ENCODE peak calls at places on chromosomes 12 and 14, in ten cellular contexts. One of them, this sample, is unnamed.
A peak's percentile ranks its signal among the peaks of the same experiment; 100 is the strongest.

GRCh38 chr12:31589896-31590729 is 823 bp downstream of the DENND5B start:
- DNase-seq in right lobe of liver: peak; percentile 95
- DNase-seq in heart left ventricle: peak; percentile 72
- DNase-seq in mammary epithelial cell: peak; percentile 52
- DNase-seq in brain microvascular endothelial cell: peak; percentile 44
- DNase-seq in PC-9: peak; percentile 40
- DNase-seq in cardiac fibroblast: peak; percentile 73
- DNase-seq in A549: peak; percentile 81
- DNase-seq in MM.1S: peak; percentile 57
- DNase-seq in body of pancreas: peak; percentile 80
- DNase-seq in this sample: peak; percentile 61

GRCh38 chr12:112906712-112907414 is at the start of gene OAS1:
- DNase-seq in brain microvascular endothelial cell: peak; percentile 55
- DNase-seq in heart left ventricle: peak; percentile 32
- DNase-seq in right lobe of liver: peak; percentile 78
- DNase-seq in cardiac fibroblast: peak; percentile 50
- DNase-seq in body of pancreas: no peak
- DNase-seq in PC-9: peak; percentile 73
- DNase-seq in A549: peak; percentile 79
- DNase-seq in MM.1S: peak; percentile 74
- DNase-seq in mammary epithelial cell: peak; percentile 61
- DNase-seq in this sample: peak; percentile 17

GRCh38 chr12:51000245-51000644 is 25.9 kb downstream of the SLC11A2 start:
- DNase-seq in heart left ventricle: no peak
- DNase-seq in brain microvascular endothelial cell: peak; percentile 33
- DNase-seq in MM.1S: no peak
- DNase-seq in A549: peak; percentile 33
- DNase-seq in mammary epithelial cell: peak; percentile 76
- DNase-seq in body of pancreas: no peak
- DNase-seq in right lobe of liver: no peak
- DNase-seq in PC-9: peak; percentile 35
- DNase-seq in cardiac fibroblast: peak; percentile 51
- DNase-seq in this sample: peak; percentile 75

GRCh38 chr12:14619731-14620501 is 52.2 kb upstream of the PLBD1 start:
- DNase-seq in brain microvascular endothelial cell: no peak
- DNase-seq in cardiac fibroblast: no peak
- DNase-seq in heart left ventricle: no peak
- DNase-seq in body of pancreas: peak; percentile 24
- DNase-seq in right lobe of liver: no peak
- DNase-seq in PC-9: no peak
- DNase-seq in mammary epithelial cell: no peak
- DNase-seq in A549: no peak
- DNase-seq in MM.1S: no peak
- DNase-seq in this sample: no peak

GRCh38 chr12:62631531-62632520 is 165.2 kb downstream of the MON2 start:
- DNase-seq in cardiac fibroblast: peak; percentile 84
- DNase-seq in mammary epithelial cell: peak; percentile 44
- DNase-seq in PC-9: peak; percentile 57
- DNase-seq in heart left ventricle: peak; percentile 67
- DNase-seq in body of pancreas: peak; percentile 48
- DNase-seq in A549: peak; percentile 68
- DNase-seq in brain microvascular endothelial cell: peak; percentile 81
- DNase-seq in right lobe of liver: peak; percentile 80
- DNase-seq in MM.1S: no peak
- DNase-seq in this sample: peak; percentile 96

GRCh38 chr14:22664261-22664660 is 20.1 kb upstream of the OR6J1 start:
- DNase-seq in MM.1S: no peak
- DNase-seq in PC-9: peak; percentile 33
- DNase-seq in mammary epithelial cell: no peak
- DNase-seq in heart left ventricle: no peak
- DNase-seq in brain microvascular endothelial cell: no peak
- DNase-seq in right lobe of liver: no peak
- DNase-seq in A549: peak; percentile 57
- DNase-seq in body of pancreas: no peak
- DNase-seq in cardiac fibroblast: peak; percentile 79
- DNase-seq in this sample: no peak

GRCh38 chr12:16568873-16569272 is 37.1 kb downstream of the LMO3 start:
- DNase-seq in body of pancreas: no peak
- DNase-seq in cardiac fibroblast: peak; percentile 62
- DNase-seq in heart left ventricle: no peak
- DNase-seq in right lobe of liver: no peak
- DNase-seq in brain microvascular endothelial cell: no peak
- DNase-seq in PC-9: no peak
- DNase-seq in mammary epithelial cell: peak; percentile 81
- DNase-seq in A549: no peak
- DNase-seq in MM.1S: no peak
- DNase-seq in this sample: no peak

GRCh38 chr12:77151030-77151429 is 85.7 kb upstream of the E2F7 start:
- DNase-seq in A549: no peak
- DNase-seq in right lobe of liver: no peak
- DNase-seq in body of pancreas: no peak
- DNase-seq in cardiac fibroblast: no peak
- DNase-seq in brain microvascular endothelial cell: no peak
- DNase-seq in PC-9: peak; percentile 61
- DNase-seq in heart left ventricle: no peak
- DNase-seq in MM.1S: no peak
- DNase-seq in mammary epithelial cell: peak; percentile 25
- DNase-seq in this sample: no peak

GRCh38 chr14:96065661-96066459 is 26.7 kb downstream of the C14orf132 start:
- DNase-seq in body of pancreas: no peak
- DNase-seq in MM.1S: peak; percentile 70
- DNase-seq in cardiac fibroblast: no peak
- DNase-seq in PC-9: peak; percentile 67
- DNase-seq in heart left ventricle: no peak
- DNase-seq in A549: no peak
- DNase-seq in mammary epithelial cell: no peak
- DNase-seq in right lobe of liver: peak; percentile 24
- DNase-seq in brain microvascular endothelial cell: no peak
- DNase-seq in this sample: peak; percentile 8

DNA sequence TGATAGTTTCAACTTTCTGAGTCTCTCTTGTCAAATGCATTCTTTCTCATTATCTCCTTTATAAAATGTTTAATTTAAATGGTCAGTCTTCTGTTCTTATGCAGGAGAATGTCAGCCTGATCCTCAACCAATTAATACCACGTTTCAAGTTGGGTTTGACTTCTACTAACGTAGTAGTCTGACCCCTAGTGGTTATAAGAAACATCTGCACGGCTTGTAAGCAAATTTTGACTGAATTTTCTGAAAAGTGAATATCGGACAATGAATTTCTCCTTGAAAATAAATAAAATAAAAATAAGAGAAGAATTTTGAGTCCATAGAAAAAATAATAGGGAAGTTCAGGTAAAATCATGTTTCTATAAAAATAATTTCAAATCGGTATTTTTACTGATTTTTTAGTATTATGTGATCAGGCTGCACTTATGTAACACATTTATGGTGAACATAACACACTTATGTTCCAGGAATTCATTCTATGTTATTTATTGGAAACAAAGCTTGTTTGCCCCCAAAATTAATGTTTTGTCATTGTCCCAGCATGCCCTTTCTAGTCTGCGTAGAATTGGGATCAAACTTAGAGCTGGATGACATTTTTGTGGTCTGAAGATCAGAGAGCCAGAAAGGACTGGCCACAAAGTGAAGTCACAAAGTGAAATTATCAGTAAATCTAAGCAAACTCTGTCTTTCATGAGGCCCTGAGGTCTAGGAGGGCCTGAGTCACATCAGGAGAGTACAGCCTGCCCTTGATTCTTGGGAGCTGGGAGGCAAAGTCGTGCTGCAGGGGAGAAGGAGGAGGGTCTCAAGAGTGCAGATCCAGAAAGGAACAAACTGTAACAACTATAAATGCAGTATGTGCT is 101.2 kb upstream of the STXBP6 start:
- DNase-seq in A549: peak; percentile 54
- DNase-seq in right lobe of liver: no peak
- DNase-seq in brain microvascular endothelial cell: peak; percentile 2
- DNase-seq in mammary epithelial cell: peak; percentile 32
- DNase-seq in body of pancreas: no peak
- DNase-seq in PC-9: peak; percentile 38
- DNase-seq in MM.1S: peak; percentile 42
- DNase-seq in heart left ventricle: no peak
- DNase-seq in cardiac fibroblast: peak; percentile 70
- DNase-seq in this sample: peak; percentile 75
- TF ChIP-seq CTCF in A549: peak; percentile 63
- TF ChIP-seq CTCF in right lobe of liver: peak; percentile 83
- TF ChIP-seq CTCF in brain microvascular endothelial cell: peak; percentile 59
- TF ChIP-seq CTCF in mammary epithelial cell: peak; percentile 63
- TF ChIP-seq CTCF in body of pancreas: peak; percentile 87
- TF ChIP-seq CTCF in PC-9: peak; percentile 78
- TF ChIP-seq CTCF in MM.1S: peak; percentile 52
- TF ChIP-seq CTCF in heart left ventricle: peak; percentile 87
- TF ChIP-seq CTCF in cardiac fibroblast: peak; percentile 61
- TF ChIP-seq CTCF in this sample: peak; percentile 88

GRCh38 chr12:11865835-11866234 is 204.9 kb upstream of the BCL2L14 start:
- DNase-seq in A549: peak; percentile 28
- DNase-seq in cardiac fibroblast: no peak
- DNase-seq in heart left ventricle: no peak
- DNase-seq in right lobe of liver: no peak
- DNase-seq in MM.1S: no peak
- DNase-seq in body of pancreas: no peak
- DNase-seq in mammary epithelial cell: no peak
- DNase-seq in PC-9: no peak
- DNase-seq in brain microvascular endothelial cell: no peak
- DNase-seq in this sample: no peak

GRCh38 chr12:11872055-11872454 is 198.7 kb upstream of the BCL2L14 start:
- DNase-seq in heart left ventricle: no peak
- DNase-seq in A549: no peak
- DNase-seq in MM.1S: no peak
- DNase-seq in PC-9: no peak
- DNase-seq in cardiac fibroblast: no peak
- DNase-seq in brain microvascular endothelial cell: no peak
- DNase-seq in right lobe of liver: no peak
- DNase-seq in mammary epithelial cell: no peak
- DNase-seq in body of pancreas: no peak
- DNase-seq in this sample: no peak

GRCh38 chr12:11868027-11868426 is 202.7 kb upstream of the BCL2L14 start:
- DNase-seq in A549: no peak
- DNase-seq in cardiac fibroblast: no peak
- DNase-seq in right lobe of liver: no peak
- DNase-seq in PC-9: no peak
- DNase-seq in heart left ventricle: no peak
- DNase-seq in brain microvascular endothelial cell: no peak
- DNase-seq in MM.1S: no peak
- DNase-seq in mammary epithelial cell: no peak
- DNase-seq in body of pancreas: no peak
- DNase-seq in this sample: no peak

GRCh38 chr12:11869901-11870300 is 200.8 kb upstream of the BCL2L14 start:
- DNase-seq in heart left ventricle: no peak
- DNase-seq in PC-9: no peak
- DNase-seq in brain microvascular endothelial cell: no peak
- DNase-seq in A549: no peak
- DNase-seq in body of pancreas: no peak
- DNase-seq in right lobe of liver: no peak
- DNase-seq in MM.1S: no peak
- DNase-seq in mammary epithelial cell: no peak
- DNase-seq in cardiac fibroblast: no peak
- DNase-seq in this sample: no peak

GRCh38 chr12:11869406-11869805 is 201.3 kb upstream of the BCL2L14 start:
- DNase-seq in A549: no peak
- DNase-seq in PC-9: no peak
- DNase-seq in right lobe of liver: no peak
- DNase-seq in mammary epithelial cell: no peak
- DNase-seq in heart left ventricle: no peak
- DNase-seq in MM.1S: no peak
- DNase-seq in cardiac fibroblast: no peak
- DNase-seq in body of pancreas: no peak
- DNase-seq in brain microvascular endothelial cell: no peak
- DNase-seq in this sample: no peak
- TF ChIP-seq CTCF in A549: no peak
- TF ChIP-seq CTCF in PC-9: no peak
- TF ChIP-seq CTCF in right lobe of liver: no peak
- TF ChIP-seq CTCF in mammary epithelial cell: no peak
- TF ChIP-seq CTCF in heart left ventricle: no peak
- TF ChIP-seq CTCF in MM.1S: no peak
- TF ChIP-seq CTCF in cardiac fibroblast: no peak
- TF ChIP-seq CTCF in body of pancreas: no peak
- TF ChIP-seq CTCF in brain microvascular endothelial cell: no peak
- TF ChIP-seq CTCF in this sample: no peak

DNA sequence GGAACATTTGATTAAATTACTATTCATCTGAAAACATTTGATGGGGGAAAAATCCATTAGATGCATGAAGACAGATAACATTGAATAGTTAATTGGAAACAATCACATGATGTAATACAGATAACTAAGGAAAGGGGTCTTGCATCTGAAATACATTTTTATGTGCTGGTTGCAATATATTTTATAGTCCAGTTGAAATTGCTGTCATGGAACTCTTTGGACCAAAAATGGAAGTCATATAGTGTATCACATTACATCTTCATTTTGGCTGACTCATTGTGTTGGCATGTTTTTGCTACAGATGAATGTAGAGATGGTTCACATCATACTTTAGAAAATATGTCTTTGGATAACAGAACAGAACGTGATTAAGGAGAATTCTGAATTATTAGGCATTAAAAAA is 43.0 kb upstream of the GNPNAT1 start:
- DNase-seq in cardiac fibroblast: peak; percentile 95
- DNase-seq in heart left ventricle: no peak
- DNase-seq in brain microvascular endothelial cell: peak; percentile 92
- DNase-seq in PC-9: peak; percentile 40
- DNase-seq in right lobe of liver: no peak
- DNase-seq in body of pancreas: no peak
- DNase-seq in mammary epithelial cell: peak; percentile 58
- DNase-seq in MM.1S: no peak
- DNase-seq in A549: peak; percentile 68
- DNase-seq in this sample: peak; percentile 78
- TF ChIP-seq CTCF in cardiac fibroblast: no peak
- TF ChIP-seq CTCF in heart left ventricle: no peak
- TF ChIP-seq CTCF in brain microvascular endothelial cell: no peak
- TF ChIP-seq CTCF in PC-9: no peak
- TF ChIP-seq CTCF in right lobe of liver: no peak
- TF ChIP-seq CTCF in body of pancreas: no peak
- TF ChIP-seq CTCF in mammary epithelial cell: no peak
- TF ChIP-seq CTCF in MM.1S: no peak
- TF ChIP-seq CTCF in A549: no peak
- TF ChIP-seq CTCF in this sample: no peak

DNA sequence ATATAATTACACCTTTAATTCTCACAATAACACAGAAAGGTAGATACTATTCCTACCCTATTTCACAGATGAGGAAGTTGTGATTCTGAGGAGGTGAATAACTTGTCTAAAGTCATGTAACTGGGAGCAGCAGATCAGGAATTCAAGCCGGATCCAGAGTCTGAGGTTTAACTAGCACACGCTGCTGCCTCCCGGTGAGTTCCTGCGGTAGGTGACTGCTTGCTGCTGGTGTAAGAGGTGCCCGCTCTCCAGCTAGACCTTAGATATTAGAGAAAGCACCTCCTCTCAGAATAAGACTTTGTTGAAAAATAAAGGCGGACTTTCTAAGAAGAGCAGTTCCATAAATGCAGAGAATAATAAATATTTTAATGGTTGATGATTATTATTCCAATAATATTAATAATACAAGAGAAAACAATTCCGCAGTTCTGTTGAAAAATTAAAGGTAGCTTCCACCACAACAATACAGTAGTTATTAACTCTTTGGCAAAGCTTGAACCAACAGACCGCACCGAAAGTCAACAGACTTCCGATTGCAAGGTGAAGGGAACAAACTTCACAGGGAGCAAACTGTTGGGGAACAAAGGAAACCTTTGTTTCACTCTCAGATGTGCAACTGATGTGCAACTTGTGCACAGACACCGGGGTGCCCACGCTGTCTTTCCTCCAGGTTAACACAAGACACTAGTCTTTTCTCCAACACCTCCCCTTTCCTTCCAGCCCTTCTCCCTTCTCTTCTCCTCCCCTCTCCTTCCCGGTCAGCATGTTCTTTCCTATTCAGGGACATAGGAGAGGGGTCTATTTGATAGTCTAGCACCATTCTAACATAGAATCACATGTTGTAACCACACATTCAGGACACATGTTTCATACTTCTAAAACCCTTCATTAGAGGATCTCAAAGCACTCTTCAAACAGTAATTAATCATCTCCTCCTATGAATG is 73.2 kb upstream of the EGLN3 start:
- DNase-seq in right lobe of liver: no peak
- DNase-seq in MM.1S: no peak
- DNase-seq in body of pancreas: no peak
- DNase-seq in cardiac fibroblast: no peak
- DNase-seq in PC-9: no peak
- DNase-seq in heart left ventricle: no peak
- DNase-seq in A549: no peak
- DNase-seq in brain microvascular endothelial cell: no peak
- DNase-seq in mammary epithelial cell: peak; percentile 42
- DNase-seq in this sample: no peak
- TF ChIP-seq CTCF in right lobe of liver: no peak
- TF ChIP-seq CTCF in MM.1S: no peak
- TF ChIP-seq CTCF in body of pancreas: no peak
- TF ChIP-seq CTCF in cardiac fibroblast: no peak
- TF ChIP-seq CTCF in PC-9: no peak
- TF ChIP-seq CTCF in heart left ventricle: no peak
- TF ChIP-seq CTCF in A549: no peak
- TF ChIP-seq CTCF in brain microvascular endothelial cell: no peak
- TF ChIP-seq CTCF in mammary epithelial cell: no peak
- TF ChIP-seq CTCF in this sample: no peak